ENCODE peak calls at places on chromosomes 13 and 19, in four cellular contexts. Y is H1, X is GM12878, A is K562. V is an unnamed sample.

GRCh38 chr19:54023191-54023590 is 31.8 kb downstream of the CACNG6 start:
- DNase-seq in A (no peak), Y (no peak), X (no peak), V (no peak)

GRCh38 chr13:39787086-39787487 is 131.6 kb downstream of the COG6 start:
- DNase-seq in Y (no peak), A (no peak), X (no peak), V (no peak)

GRCh38 chr19:51093066-51093465 is 10.4 kb upstream of the KLK14 start:
- DNase-seq in A (no peak), Y (no peak), X (no peak), V (no peak)

GRCh38 chr13:51590231-51590630 is 6.0 kb downstream of the WDFY2 start:
- DNase-seq in A (no peak), Y (no peak), X (no peak), V (no peak)

GRCh38 chr13:33610471-33611015 is 207.4 kb upstream of the RFC3 start:
- DNase-seq in X (no peak), A (no peak), Y (peak; percentile 36), V (no peak)

GRCh38 chr19:12411893-12412292 is 10.8 kb upstream of the ZNF799 start:
- DNase-seq in Y (no peak), A (no peak), X (no peak), V (no peak)

GRCh38 chr13:21079761-21080730 is 18.7 kb upstream of the LATS2 start:
- DNase-seq in A (no peak), Y (no peak), X (no peak), V (no peak)

GRCh38 chr19:57572415-57572947 is 6.2 kb downstream of the ZNF416 start:
- DNase-seq in Y (no peak), X (no peak), A (no peak), V (no peak)

GRCh38 chr19:1000095-1000494 is at the start of gene GRIN3B:
- DNase-seq in A (peak; percentile 87), X (no peak), Y (no peak), V (peak; percentile 41)

GRCh38 chr19:16161848-16162247 is 11.5 kb downstream of the CIB3 start:
- DNase-seq in Y (no peak), A (no peak), X (no peak), V (peak; percentile 65)

GRCh38 chr19:18364826-18365528 is 21.0 kb upstream of the GDF15 start:
- DNase-seq in A (peak; percentile 68), X (no peak), Y (no peak), V (peak; percentile 96)

GRCh38 chr19:21022996-21023395 is 2.5 kb downstream of the ZNF430 start:
- DNase-seq in A (no peak), Y (no peak), X (no peak), V (peak; percentile 68)

GRCh38 chr19:2719232-2719735 is 1.9 kb downstream of the DIRAS1 start:
- DNase-seq in Y (no peak), X (no peak), A (no peak), V (no peak)

GRCh38 chr19:7595466-7596133 is at the start of gene CAMSAP3:
- DNase-seq in A (peak; percentile 92), X (no peak), Y (peak; percentile 31), V (no peak)

GRCh38 chr13:46134961-46135522 is 30.2 kb upstream of the CPB2 start:
- DNase-seq in X (no peak), A (no peak), Y (no peak), V (peak; percentile 34)

GRCh38 chr13:96141032-96141431 is 51.1 kb downstream of the HS6ST3 start:
- DNase-seq in Y (no peak), X (no peak), A (no peak), V (no peak)

GRCh38 chr13:27201661-27202060 is 30.1 kb upstream of the USP12 start:
- DNase-seq in Y (no peak), X (no peak), A (no peak), V (no peak)

GRCh38 chr19:49615861-49616260 is 24.1 kb downstream of the RRAS start:
- DNase-seq in X (no peak), Y (no peak), A (no peak), V (no peak)

GRCh38 chr19:49616532-49616931 is 23.4 kb downstream of the RRAS start:
- DNase-seq in X (no peak), Y (no peak), A (no peak), V (no peak)

GRCh38 chr19:49616945-49617344 is 23.0 kb downstream of the RRAS start:
- DNase-seq in X (no peak), A (no peak), Y (no peak), V (no peak)

GRCh38 chr19:49613374-49613773 is 22.4 kb downstream of the PRR12 start:
- DNase-seq in X (no peak), Y (no peak), A (no peak), V (no peak)

GRCh38 chr19:49614096-49614857 is 23.3 kb downstream of the PRR12 start:
- DNase-seq in Y (no peak), A (no peak), X (no peak), V (no peak)
- TF ChIP-seq CTCF in Y (no peak), A (no peak), X (no peak), V (peak; percentile 23)

GRCh38 chr13:80251403-80251802 is 89.5 kb downstream of the SPRY2 start:
- DNase-seq in Y (no peak), A (no peak), X (no peak), V (no peak)
- TF ChIP-seq EGR1 in Y (no peak), A (no peak), X (no peak), V (no peak)

DNA sequence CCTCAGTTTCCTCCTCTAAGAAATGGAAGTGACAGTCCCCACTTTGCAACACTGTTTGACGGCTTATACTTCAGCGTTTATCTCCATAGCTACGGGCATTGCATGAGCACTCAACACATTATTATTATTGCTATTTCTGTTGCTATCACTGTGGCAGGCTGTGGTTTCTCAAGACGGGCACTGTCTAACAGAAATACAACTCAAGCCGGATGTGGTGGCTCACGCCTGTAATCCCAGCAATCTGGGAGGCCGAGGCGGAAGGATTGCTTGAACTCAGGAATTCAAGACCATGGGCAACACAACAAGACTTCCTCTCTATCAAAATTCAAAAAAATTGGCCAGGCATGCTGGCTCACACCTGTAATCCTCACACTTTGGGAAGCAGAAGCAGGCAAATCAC is 4.9 kb upstream of the ZSWIM4 start:
- DNase-seq in X (no peak), A (no peak), Y (no peak), V (no peak)
- H3K4me1 ChIP-seq in X (peaks cover 15% of the 10 kb centered on the region), A (no peaks in the 10 kb centered on the region), Y (peaks cover 5% of the 10 kb centered on the region), V (peaks cover 54% of the 10 kb centered on the region)

DNA sequence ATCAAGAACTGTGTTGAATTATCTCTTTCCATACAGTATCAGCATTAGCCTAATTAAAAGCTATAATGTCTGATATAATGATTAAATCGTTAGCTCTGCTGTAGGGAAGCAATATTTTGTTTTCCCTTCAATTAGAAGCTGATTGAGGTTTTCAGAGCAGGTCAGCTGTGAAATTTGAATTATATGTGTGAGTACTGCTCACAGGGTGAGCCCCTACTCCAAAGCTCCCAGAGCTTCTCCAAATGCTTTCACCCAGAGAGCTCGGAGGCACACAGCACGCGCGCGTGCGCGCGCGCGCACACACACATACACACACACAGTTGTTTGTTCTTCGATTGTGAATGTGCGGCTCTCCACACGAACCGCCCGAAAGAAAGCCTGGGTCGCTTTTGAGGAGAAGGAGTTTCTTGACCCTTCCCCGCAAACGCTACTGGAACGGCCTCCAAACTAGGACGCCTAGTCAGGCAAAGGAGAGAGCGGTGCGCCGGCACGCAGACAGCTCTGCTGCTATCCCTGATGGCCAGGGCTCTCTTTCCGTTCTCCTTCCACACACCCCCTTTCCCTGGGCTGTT is 4.8 kb upstream of the SOX1 start:
- DNase-seq in X (no peak), Y (no peak), A (no peak), V (no peak)
- TF ChIP-seq CTCF in X (no peak), Y (no peak), A (no peak), V (no peak)

DNA sequence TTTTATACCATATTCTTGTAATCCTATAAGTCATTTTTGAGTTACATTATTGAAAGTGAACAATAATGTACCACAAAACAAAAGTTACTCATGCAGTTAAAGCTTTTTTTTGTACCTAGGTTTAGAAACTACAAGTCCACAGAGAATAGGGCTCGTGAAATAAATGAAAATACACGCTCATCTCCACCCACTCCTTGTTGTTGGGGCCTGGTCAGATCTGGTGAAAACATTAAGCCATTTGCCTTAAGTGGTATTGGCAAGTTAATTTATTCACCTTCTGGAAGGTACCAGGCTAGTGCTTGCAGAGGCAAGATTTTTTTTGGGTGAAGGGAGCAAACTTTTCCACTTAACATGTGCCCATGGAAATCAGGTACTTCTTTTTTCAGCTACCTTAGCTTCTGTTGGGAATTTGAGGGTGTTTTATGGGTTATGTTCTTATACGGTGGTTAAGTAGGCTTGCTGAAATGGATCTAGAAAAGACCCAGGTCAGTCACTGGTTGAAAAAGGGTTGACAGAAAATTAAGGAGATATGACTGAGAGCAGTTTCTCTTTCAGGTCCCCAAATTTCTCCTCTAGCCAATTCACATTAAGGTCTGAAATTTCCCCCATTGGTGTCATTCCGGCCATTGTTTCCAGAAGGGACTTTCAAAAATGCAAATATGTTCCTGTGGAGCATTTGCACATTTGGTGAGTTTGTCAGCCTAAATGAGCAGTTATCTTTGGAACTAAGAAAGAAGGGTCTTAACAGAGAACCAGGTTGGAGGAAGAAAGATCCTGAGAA is 143.3 kb downstream of the KCNRG start:
- DNase-seq in X (no peak), Y (no peak), A (no peak), V (no peak)
- TF ChIP-seq EGR1 in X (no peak), Y (no peak), A (no peak), V (no peak)

GRCh38 chr13:100305398-100305797 is 216.5 kb downstream of the PCCA start:
- DNase-seq in X (no peak), Y (no peak), A (no peak), V (no peak)
- H3K4me1 ChIP-seq in X (peaks cover 3% of the 10 kb centered on the region), Y (peaks cover 6% of the 10 kb centered on the region), A (no peaks in the 10 kb centered on the region), V (no peaks in the 10 kb centered on the region)

GRCh38 chr19:17281391-17282304 is at the start of gene ANKLE1:
- DNase-seq in X (peak; percentile 32), A (peak; percentile 63), Y (no peak), V (no peak)

GRCh38 chr19:17285415-17286135 is 3.9 kb downstream of the ANKLE1 start:
- DNase-seq in Y (no peak), A (no peak), X (no peak), V (no peak)

GRCh38 chr19:17279436-17279835 is 2.3 kb upstream of the ANKLE1 start:
- DNase-seq in X (no peak), Y (no peak), A (no peak), V (no peak)

GRCh38 chr19:17283504-17283996 is 1.8 kb downstream of the ANKLE1 start:
- DNase-seq in A (no peak), X (no peak), Y (no peak), V (no peak)

GRCh38 chr19:17282488-17283256 is 971 bp downstream of the ANKLE1 start:
- DNase-seq in A (peak; percentile 88), Y (no peak), X (peak; percentile 46), V (peak; percentile 57)
- TF ChIP-seq CTCF in A (peak; percentile 95), Y (peak; percentile 96), X (peak; percentile 96), V (peak; percentile 93)

GRCh38 chr13:110366733-110367132 is 59.6 kb downstream of the COL4A2 start:
- DNase-seq in A (no peak), Y (no peak), X (no peak), V (no peak)
- TF ChIP-seq EGR1 in A (no peak), Y (no peak), X (no peak), V (no peak)

V was measured in HCT116.